ENCODE peak calls at places on chromosomes 6 and 20, in ten cellular contexts. A is AG04450; S is tibial artery; C is IMR-90; Y is ascending aorta; I is psoas muscle; G is substantia nigra; U is neuronal stem cell; D is effector memory CD4-positive, alpha-beta T cell; H is stomach. E is an unnamed sample.

GRCh38 chr20:60232380-60232779 is 274.2 kb downstream of the CDH26 start:
- DNase-seq in A (no peak), S (no peak), C (no peak), Y (no peak), I (no peak), G (no peak), U (no peak), D (no peak), H (no peak), E (no peak)

GRCh38 chr6:66362888-66363287 is 655.9 kb upstream of the EYS start:
- DNase-seq in A (no peak), S (no peak), C (no peak), Y (no peak), I (no peak), G (no peak), U (no peak), D (no peak), H (no peak), E (no peak)

GRCh38 chr6:128724738-128725137 is 158.2 kb upstream of the LAMA2 start:
- DNase-seq in A (no peak), S (no peak), C (no peak), Y (no peak), I (no peak), G (no peak), U (no peak), D (no peak), H (no peak), E (no peak)

GRCh38 chr6:110629153-110629552 is 152.7 kb upstream of the SLC22A16 start:
- DNase-seq in A (no peak), S (no peak), C (no peak), Y (no peak), I (no peak), G (no peak), U (no peak), D (no peak), H (no peak), E (no peak)

GRCh38 chr6:164252260-164252659 is 837.7 kb downstream of the QKI start:
- DNase-seq in A (no peak), S (no peak), C (no peak), Y (no peak), I (no peak), G (no peak), U (no peak), D (no peak), H (no peak), E (no peak)

GRCh38 chr6:26195924-26196845 is 109.0 kb downstream of the HFE start:
- DNase-seq in A (no peak), S (no peak), C (peak), Y (no peak), I (no peak), G (no peak), U (no peak), D (no peak), H (no peak), E (no peak)

GRCh38 chr6:42304313-42304712 is 86.7 kb upstream of the MRPS10 start:
- DNase-seq in A (no peak), S (no peak), C (peak), Y (no peak), I (no peak), G (no peak), U (no peak), D (no peak), H (no peak), E (no peak)

GRCh38 chr6:134539865-134540323 is 222.0 kb upstream of the SGK1 start:
- DNase-seq in A (no peak), S (no peak), C (no peak), Y (no peak), I (no peak), G (no peak), U (no peak), D (no peak), H (no peak), E (no peak)

GRCh38 chr6:2396856-2397640 is 151.6 kb upstream of the GMDS start:
- DNase-seq in A (peak), S (no peak), C (peak), Y (no peak), I (peak), G (peak), U (no peak), D (no peak), H (no peak), E (no peak)

GRCh38 chr20:17614176-17614811 is 44.4 kb downstream of the DSTN start:
- DNase-seq in A (no peak), S (peak), C (peak), Y (peak), I (peak), G (no peak), U (no peak), D (no peak), H (peak), E (peak)

GRCh38 chr6:36350681-36351091 is 14.0 kb upstream of the BNIP5 start:
- DNase-seq in A (peak), S (no peak), C (peak), Y (peak), I (no peak), G (no peak), U (no peak), D (no peak), H (peak), E (no peak)

GRCh38 chr6:106894978-106895702 is 79.4 kb downstream of the CD24 start:
- DNase-seq in A (no peak), S (no peak), C (peak), Y (no peak), I (no peak), G (no peak), U (no peak), D (no peak), H (peak), E (no peak)

GRCh38 chr6:84371681-84372080 is 144.2 kb upstream of the CEP162 start:
- DNase-seq in A (no peak), S (no peak), C (no peak), Y (no peak), I (no peak), G (no peak), U (no peak), D (no peak), H (no peak), E (no peak)

GRCh38 chr6:106125925-106126435 is 39.8 kb downstream of the PRDM1 start:
- DNase-seq in A (no peak), S (no peak), C (no peak), Y (no peak), I (no peak), G (no peak), U (no peak), D (no peak), H (no peak), E (no peak)

GRCh38 chr6:27542485-27542884 is 69.6 kb upstream of the ZNF184 start:
- DNase-seq in A (no peak), S (no peak), C (no peak), Y (no peak), I (no peak), G (no peak), U (no peak), D (no peak), H (no peak), E (no peak)

DNA sequence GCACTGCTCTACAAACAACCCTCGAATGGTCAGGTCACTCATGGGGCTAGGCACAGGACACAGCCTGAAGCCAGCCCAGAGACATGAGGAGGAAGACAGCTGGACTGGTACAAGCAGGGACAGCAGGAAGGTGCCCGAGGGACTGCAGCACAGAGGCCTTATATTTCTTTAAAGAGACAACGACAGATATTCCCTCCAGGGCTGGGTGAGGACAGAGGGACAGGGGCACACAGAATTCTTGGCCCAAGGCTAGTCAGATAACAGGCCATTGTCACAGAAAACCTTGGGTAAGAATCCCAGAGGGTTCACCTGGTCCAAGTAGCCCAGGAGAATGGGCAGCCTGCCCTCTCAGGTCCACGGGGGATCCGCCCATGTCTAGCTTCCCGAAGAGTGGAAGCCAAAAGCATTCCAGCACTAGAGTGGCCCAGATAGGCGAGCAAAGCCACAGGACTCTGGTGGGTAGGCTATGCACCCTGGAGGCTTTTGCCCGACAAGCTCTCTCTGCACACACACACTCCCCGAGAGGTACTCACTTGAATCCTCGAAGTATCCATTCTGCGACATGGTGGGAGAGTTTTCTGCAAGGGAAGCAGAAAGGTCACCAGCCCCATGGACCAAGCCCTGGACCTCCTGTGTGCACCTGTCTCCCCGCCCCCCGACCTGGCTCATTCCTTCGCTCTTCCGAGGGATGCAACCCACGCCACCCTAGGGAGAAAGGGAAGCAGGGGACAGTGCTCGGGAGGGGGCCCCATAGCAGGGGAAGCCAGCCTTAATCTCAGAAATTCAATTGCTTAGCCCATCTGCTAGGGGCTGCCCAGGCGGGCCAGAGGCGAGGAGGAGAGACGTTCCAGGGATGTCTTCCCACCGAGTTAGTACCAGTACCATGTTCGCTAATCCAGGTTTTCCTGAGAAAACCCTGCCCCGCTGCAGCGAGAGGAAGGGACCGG is 1.7 kb downstream of the SLC4A11 start:
- DNase-seq in A (no peak), S (no peak), C (no peak), Y (no peak), I (no peak), G (no peak), U (no peak), D (no peak), H (no peak), E (no peak)
- H3K27ac ChIP-seq in A (no peak), S (no peak), C (no peak), Y (no peak), I (no peak), G (no peak), U (no peak), D (no peak), H (no peak), E (no peak)

DNA sequence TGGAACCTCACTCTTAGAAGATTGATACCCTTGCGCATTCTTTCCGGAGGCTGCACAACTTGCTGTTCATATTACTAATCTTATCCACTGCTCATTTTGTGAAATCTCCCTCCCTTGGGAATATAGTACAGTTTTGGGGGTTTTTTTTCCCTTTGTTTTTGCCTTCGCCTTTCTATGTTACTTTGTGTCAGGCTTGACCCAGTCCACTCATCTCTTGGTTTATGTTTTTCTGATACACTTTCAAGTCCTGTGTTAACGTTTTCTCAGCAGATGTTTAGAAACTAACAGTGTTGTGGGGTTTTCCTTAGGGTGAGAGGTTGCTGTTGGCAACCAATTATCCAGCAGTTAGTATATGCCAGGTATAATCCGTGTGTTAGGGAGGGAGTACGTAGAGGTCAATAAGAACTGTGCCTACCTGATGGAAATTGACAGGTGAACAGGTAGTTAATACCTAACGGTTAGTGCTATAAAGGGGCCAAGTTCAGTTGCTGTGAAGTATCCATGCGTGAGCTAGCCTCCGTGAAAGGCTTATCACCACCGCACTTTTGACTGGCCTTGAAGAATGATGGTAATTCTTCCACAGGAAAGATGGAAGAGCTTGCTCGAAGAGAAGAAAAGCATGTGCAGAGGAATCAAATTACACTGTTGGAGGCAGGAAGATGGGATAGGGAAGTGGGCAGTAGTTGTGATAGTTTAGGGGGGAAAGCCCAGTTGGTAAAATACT is 1.4 kb downstream of the NFYA start:
- DNase-seq in A (no peak), S (no peak), C (peak), Y (no peak), I (no peak), G (no peak), U (no peak), D (no peak), H (no peak), E (peak)
- H3K27ac ChIP-seq in A (peak), S (peak), C (peak), Y (peak), I (peak), G (peak), U (peak), D (peak), H (peak), E (peak)

GRCh38 chr6:422423-423061 is 31.0 kb downstream of the IRF4 start:
- DNase-seq in A (peak), S (no peak), C (peak), Y (no peak), I (no peak), G (no peak), U (no peak), D (no peak), H (no peak), E (no peak)
- H3K27ac ChIP-seq in A (peak), S (no peak), C (no peak), Y (no peak), I (no peak), G (no peak), U (no peak), D (no peak), H (no peak), E (no peak)

GRCh38 chr6:53616450-53617357 is 48.9 kb downstream of the KLHL31 start:
- DNase-seq in A (no peak), S (no peak), C (no peak), Y (no peak), I (no peak), G (no peak), U (no peak), D (no peak), H (no peak), E (no peak)

GRCh38 chr6:53614676-53615075 is 50.9 kb downstream of the KLHL31 start:
- DNase-seq in A (no peak), S (no peak), C (no peak), Y (no peak), I (no peak), G (no peak), U (no peak), D (no peak), H (no peak), E (no peak)

GRCh38 chr6:53611342-53611741 is 54.2 kb downstream of the KLHL31 start:
- DNase-seq in A (no peak), S (no peak), C (peak), Y (no peak), I (no peak), G (no peak), U (no peak), D (no peak), H (no peak), E (no peak)

GRCh38 chr6:53618219-53618618 is 47.3 kb downstream of the KLHL31 start:
- DNase-seq in A (no peak), S (no peak), C (no peak), Y (no peak), I (no peak), G (no peak), U (no peak), D (no peak), H (no peak), E (no peak)

GRCh38 chr6:53615633-53616449 is 49.7 kb downstream of the KLHL31 start:
- DNase-seq in A (peak), S (no peak), C (peak), Y (no peak), I (no peak), G (no peak), U (no peak), D (no peak), H (peak), E (no peak)
- H3K27ac ChIP-seq in A (peak), S (no peak), C (no peak), Y (no peak), I (no peak), G (no peak), U (no peak), D (no peak), H (peak), E (peak)

DNA sequence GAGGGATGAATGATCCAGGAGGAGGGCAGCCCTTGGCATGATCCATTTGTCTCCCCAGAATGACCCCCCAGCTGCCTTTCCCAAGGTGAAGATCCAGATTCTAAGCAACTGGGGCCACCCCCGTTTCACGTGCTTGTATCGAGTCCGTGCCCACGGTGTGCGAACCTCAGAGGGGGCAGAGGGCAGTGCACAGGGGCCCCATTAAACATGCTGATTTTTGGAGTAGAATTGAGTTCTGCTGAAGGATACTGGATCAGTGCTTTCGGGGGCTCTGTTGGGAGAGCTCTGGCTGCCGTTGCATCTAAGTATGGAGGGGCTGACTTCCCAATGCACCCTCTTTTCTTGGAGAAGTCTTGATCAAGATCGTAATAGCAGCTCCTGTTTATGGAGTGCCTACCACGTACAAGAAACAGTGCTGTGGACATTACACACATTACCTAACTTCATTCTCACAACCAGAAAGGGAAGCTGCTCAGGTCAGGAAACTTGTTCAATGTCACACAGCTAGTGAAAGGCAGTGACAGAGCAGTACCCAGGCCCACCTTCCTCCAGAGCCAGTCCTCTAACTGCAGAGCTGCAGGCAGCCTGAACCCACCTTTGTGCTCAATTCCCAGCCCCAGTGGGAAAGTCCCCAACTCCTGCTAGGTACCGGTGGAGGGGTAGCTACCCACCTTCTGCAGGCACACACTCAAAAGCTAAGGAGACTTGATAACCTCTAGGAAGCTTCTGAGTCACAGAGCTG is 5.4 kb downstream of the SPAG4 start:
- DNase-seq in A (no peak), S (no peak), C (no peak), Y (no peak), I (no peak), G (no peak), U (no peak), D (no peak), H (no peak), E (no peak)
- H3K27ac ChIP-seq in A (no peak), S (no peak), C (no peak), Y (no peak), I (no peak), G (no peak), U (no peak), D (no peak), H (no peak), E (no peak)

GRCh38 chr20:24823989-24824693 is 124.9 kb upstream of the CST7 start:
- DNase-seq in A (no peak), S (no peak), C (no peak), Y (peak), I (no peak), G (no peak), U (no peak), D (no peak), H (no peak), E (no peak)

GRCh38 chr20:24819331-24819965 is 129.6 kb upstream of the CST7 start:
- DNase-seq in A (no peak), S (no peak), C (no peak), Y (no peak), I (no peak), G (no peak), U (no peak), D (no peak), H (no peak), E (no peak)

GRCh38 chr20:24820345-24820744 is 128.7 kb upstream of the CST7 start:
- DNase-seq in A (no peak), S (no peak), C (no peak), Y (no peak), I (no peak), G (no peak), U (no peak), D (no peak), H (no peak), E (no peak)

GRCh38 chr20:24823176-24823575 is 125.9 kb upstream of the CST7 start:
- DNase-seq in A (no peak), S (no peak), C (no peak), Y (no peak), I (no peak), G (no peak), U (no peak), D (no peak), H (no peak), E (no peak)

GRCh38 chr20:24821391-24821790 is 127.7 kb upstream of the CST7 start:
- DNase-seq in A (no peak), S (no peak), C (no peak), Y (no peak), I (no peak), G (no peak), U (no peak), D (no peak), H (no peak), E (no peak)
- H3K27ac ChIP-seq in A (no peak), S (no peak), C (no peak), Y (no peak), I (no peak), G (no peak), U (no peak), D (no peak), H (no peak), E (no peak)

DNA sequence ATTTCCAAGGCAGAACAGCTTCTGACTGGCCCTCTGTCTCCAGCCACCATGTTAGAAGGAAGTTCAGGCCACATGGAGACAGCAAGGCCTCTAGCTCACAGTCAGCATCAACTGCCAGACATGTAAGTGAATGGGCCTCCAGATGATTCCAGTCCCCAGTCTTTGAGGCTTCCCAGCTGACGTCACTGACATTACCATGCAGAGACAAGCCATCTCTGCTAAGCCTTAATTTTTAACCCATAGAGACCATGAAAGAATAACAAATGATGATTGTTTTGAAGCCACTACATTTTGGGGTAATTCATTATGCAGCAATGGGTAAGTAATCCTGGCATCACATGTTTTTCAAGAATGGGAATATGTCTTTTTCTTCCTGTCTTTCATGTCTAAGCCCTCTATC is 11.3 kb upstream of the DEFB129 start:
- DNase-seq in A (no peak), S (no peak), C (no peak), Y (no peak), I (no peak), G (no peak), U (no peak), D (no peak), H (no peak), E (no peak)
- H3K27ac ChIP-seq in A (no peak), S (no peak), C (no peak), Y (no peak), I (no peak), G (no peak), U (no peak), D (no peak), H (no peak), E (no peak)

GRCh38 chr6:151087861-151088598 is 151.7 kb upstream of the AKAP12 start:
- DNase-seq in A (no peak), S (no peak), C (peak), Y (no peak), I (peak), G (no peak), U (no peak), D (no peak), H (no peak), E (no peak)
- H3K27ac ChIP-seq in A (no peak), S (peak), C (peak), Y (no peak), I (no peak), G (no peak), U (no peak), D (no peak), H (peak), E (no peak)